ENCODE peak calls at places on chromosomes 6 and 20, in six cellular contexts. L is right lobe of liver, E is psoas muscle, U is tibial nerve, T is PC-3, Q is heart right ventricle. S is an unnamed sample.
A peak's percentile ranks its signal among the peaks of the same experiment; 100 is the strongest.

GRCh38 chr6:139452176-139452876 is 77.9 kb upstream of the CITED2 start:
- DNase-seq in L (no peak), E (no peak), U (no peak), T (peak; percentile 3), Q (no peak), S (no peak)

GRCh38 chr6:89888871-89889270 is 5.4 kb upstream of the GJA10 start:
- DNase-seq in L (no peak), E (no peak), U (no peak), T (peak; percentile 17), Q (no peak), S (no peak)

GRCh38 chr6:119476554-119476953 is 127.0 kb upstream of the MAN1A1 start:
- DNase-seq in L (no peak), E (no peak), U (no peak), T (no peak), Q (no peak), S (no peak)

GRCh38 chr20:56685879-56686278 is 56.8 kb downstream of the TFAP2C start:
- DNase-seq in L (no peak), E (no peak), U (no peak), T (no peak), Q (no peak), S (no peak)

GRCh38 chr6:28884423-28885148 is 39.2 kb downstream of the TRIM27 start:
- DNase-seq in L (no peak), E (no peak), U (no peak), T (no peak), Q (no peak), S (peak; percentile 43)

GRCh38 chr6:71444222-71444621 is 155.6 kb downstream of the OGFRL1 start:
- DNase-seq in L (no peak), E (no peak), U (no peak), T (peak; percentile 40), Q (no peak), S (no peak)

GRCh38 chr6:2969549-2969948 is 1.8 kb downstream of the SERPINB6 start:
- DNase-seq in L (no peak), E (no peak), U (no peak), T (no peak), Q (no peak), S (no peak)

GRCh38 chr6:85498596-85499258 is 48.8 kb downstream of the NT5E start:
- DNase-seq in L (no peak), E (no peak), U (no peak), T (peak; percentile 91), Q (no peak), S (no peak)

GRCh38 chr6:26170951-26171841 is 84.0 kb downstream of the HFE start:
- DNase-seq in L (no peak), E (no peak), U (no peak), T (no peak), Q (no peak), S (no peak)

GRCh38 chr6:93779086-93779858 is 359.9 kb upstream of the EPHA7 start:
- DNase-seq in L (no peak), E (no peak), U (no peak), T (no peak), Q (peak; percentile 11), S (no peak)

GRCh38 chr6:170368544-170368943 is 62.0 kb downstream of the FAM120B start:
- DNase-seq in L (no peak), E (no peak), U (no peak), T (no peak), Q (no peak), S (no peak)

GRCh38 chr6:53441035-53441493 is 92.3 kb upstream of the ELOVL5 start:
- DNase-seq in L (no peak), E (no peak), U (no peak), T (no peak), Q (no peak), S (peak; percentile 54)

GRCh38 chr6:14816106-14816864 is 429.6 kb upstream of the JARID2 start:
- DNase-seq in L (no peak), E (no peak), U (no peak), T (no peak), Q (no peak), S (peak; percentile 83)

GRCh38 chr6:158849899-158850806 is 31.0 kb upstream of the EZR start:
- DNase-seq in L (no peak), E (no peak), U (no peak), T (peak; percentile 97), Q (no peak), S (no peak)

GRCh38 chr6:33581186-33581585 is 1.1 kb upstream of the BAK1 start:
- DNase-seq in L (no peak), E (no peak), U (no peak), T (no peak), Q (no peak), S (no peak)

GRCh38 chr6:82251942-82252341 is 4.4 kb upstream of the IBTK start:
- DNase-seq in L (no peak), E (no peak), U (no peak), T (peak; percentile 71), Q (no peak), S (no peak)

GRCh38 chr6:170583736-170584180 is 679 bp downstream of the PDCD2 start:
- DNase-seq in L (no peak), E (no peak), U (no peak), T (no peak), Q (no peak), S (no peak)

GRCh38 chr6:4698901-4699659 is 77.1 kb upstream of the CDYL start:
- DNase-seq in L (no peak), E (no peak), U (no peak), T (no peak), Q (no peak), S (no peak)

GRCh38 chr6:48664850-48665249 is 553.9 kb upstream of the PTCHD4 start:
- DNase-seq in L (no peak), E (no peak), U (no peak), T (no peak), Q (no peak), S (peak; percentile 35)

GRCh38 chr6:4664117-4664626 is 112.0 kb upstream of the CDYL start:
- DNase-seq in L (no peak), E (peak; percentile 78), U (peak; percentile 16), T (no peak), Q (peak; percentile 64), S (no peak)

GRCh38 chr6:165573671-165574070 is 89.4 kb downstream of the PDE10A start:
- DNase-seq in L (no peak), E (peak; percentile 16), U (no peak), T (peak; percentile 67), Q (peak; percentile 57), S (no peak)

GRCh38 chr20:61185841-61186601 is 66.0 kb upstream of the CDH4 start:
- DNase-seq in L (no peak), E (no peak), U (no peak), T (peak; percentile 35), Q (no peak), S (no peak)

GRCh38 chr6:161394437-161394836 is 120.6 kb upstream of the AGPAT4 start:
- DNase-seq in L (no peak), E (no peak), U (no peak), T (no peak), Q (no peak), S (no peak)

GRCh38 chr20:63877755-63878470 is 12.8 kb downstream of the TPD52L2 start:
- DNase-seq in L (no peak), E (peak; percentile 55), U (no peak), T (no peak), Q (no peak), S (no peak)

GRCh38 chr6:105824732-105825131 is 261.4 kb upstream of the PRDM1 start:
- DNase-seq in L (no peak), E (no peak), U (no peak), T (peak; percentile 9), Q (no peak), S (no peak)

GRCh38 chr20:46021361-46022359 is 7.4 kb upstream of the SLC12A5 start:
- DNase-seq in L (no peak), E (no peak), U (no peak), T (peak; percentile 61), Q (no peak), S (peak; percentile 94)

GRCh38 chr20:61186771-61187170 is 65.3 kb upstream of the CDH4 start:
- DNase-seq in L (no peak), E (no peak), U (no peak), T (no peak), Q (no peak), S (no peak)

GRCh38 chr6:52227495-52227894 is 16.8 kb downstream of the IL17F start:
- DNase-seq in L (no peak), E (no peak), U (no peak), T (no peak), Q (no peak), S (no peak)

GRCh38 chr6:142744836-142745235 is 200.1 kb downstream of the HIVEP2 start:
- DNase-seq in L (no peak), E (no peak), U (no peak), T (peak; percentile 7), Q (no peak), S (no peak)

GRCh38 chr6:145247677-145248419 is 487.5 kb downstream of the EPM2A start:
- DNase-seq in L (no peak), E (no peak), U (no peak), T (peak; percentile 87), Q (no peak), S (no peak)

GRCh38 chr20:47724910-47725247 is 60.4 kb downstream of the SULF2 start:
- DNase-seq in L (no peak), E (no peak), U (no peak), T (no peak), Q (no peak), S (no peak)

GRCh38 chr6:109393882-109394281 is 11.6 kb upstream of the CD164 start:
- DNase-seq in L (no peak), E (no peak), U (no peak), T (peak; percentile 56), Q (no peak), S (no peak)

GRCh38 chr20:53852025-53852424 is 218.4 kb downstream of the BCAS1 start:
- DNase-seq in L (no peak), E (no peak), U (no peak), T (peak; percentile 39), Q (no peak), S (no peak)

GRCh38 chr6:57324538-57324937 is 7.1 kb downstream of the PRIM2 start:
- DNase-seq in L (no peak), E (no peak), U (no peak), T (peak; percentile 46), Q (no peak), S (no peak)
- TF ChIP-seq CTCF in L (peak; percentile 21), E (peak; percentile 54), U (peak; percentile 22), T (peak; percentile 68), Q (peak; percentile 58), S (no peak)

GRCh38 chr20:1335961-1336698 is 7.2 kb upstream of the SDCBP2 start:
- DNase-seq in L (no peak), E (no peak), U (no peak), T (no peak), Q (no peak), S (no peak)
- H3K27ac ChIP-seq in L (peak overlapping the region; percentile 10), E (peak overlapping the region; percentile 38), U (peak overlapping the region; percentile 14), T (peak overlapping the region; percentile 12), Q (peak overlapping the region; percentile 68), S (no peak overlapping the region)

GRCh38 chr6:117270121-117270959 is 5.0 kb downstream of the VGLL2 start:
- DNase-seq in L (no peak), E (no peak), U (no peak), T (no peak), Q (peak; percentile 12), S (peak; percentile 48)
- H3K4me3 ChIP-seq in L (no peak overlapping the region), E (peak overlapping the region; percentile 90), U (peak overlapping the region; percentile 14), T (no peak overlapping the region), Q (peak overlapping the region; percentile 18), S (peak overlapping the region; percentile 44)

DNA sequence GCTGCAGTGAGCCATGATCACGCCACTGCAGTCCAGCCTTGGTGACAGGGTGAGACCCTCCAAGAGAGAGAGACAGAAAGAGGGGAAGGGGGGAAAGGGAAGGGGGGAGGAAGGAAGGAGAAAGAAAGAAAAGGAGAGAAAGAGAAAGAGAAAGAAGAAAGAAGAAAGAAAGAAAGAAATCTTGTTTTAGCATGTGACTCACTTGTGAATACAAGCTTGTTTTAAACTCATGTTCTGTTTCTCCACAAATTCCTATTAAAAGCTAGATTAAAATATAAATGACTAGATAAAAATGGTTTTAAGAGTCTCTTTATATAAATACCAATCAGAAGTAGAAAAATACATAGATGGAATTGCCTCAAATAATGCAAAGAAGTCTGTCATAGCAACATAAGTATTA is 51.0 kb upstream of the LY86 start:
- DNase-seq in L (no peak), E (no peak), U (no peak), T (no peak), Q (no peak), S (no peak)
- TF ChIP-seq CTCF in L (no peak), E (no peak), U (no peak), T (no peak), Q (no peak), S (no peak)